ENCODE peak calls at places on chromosomes 4 and X, in six cellular contexts. Y is NCI-H82, E is NCI-H1092, U is brain microvascular endothelial cell, V is skeletal muscle cell, T is mesenchymal stem cell. R is an unnamed sample.

GRCh38 chrX:83916525-83916924 is 55.6 kb downstream of the CYLC1 start:
- DNase-seq in Y (peak; percentile 29), E (no peak), U (no peak), V (no peak), T (peak; percentile 7), R (no peak)

GRCh38 chr4:99966692-99967091 is 16.6 kb upstream of the H2AZ1 start:
- DNase-seq in Y (no peak), E (no peak), U (no peak), V (no peak), T (peak; percentile 68), R (no peak)

GRCh38 chr4:155248002-155248896 is 39.8 kb downstream of the NPY2R start:
- DNase-seq in Y (peak; percentile 13), E (no peak), U (no peak), V (no peak), T (no peak), R (no peak)

GRCh38 chr4:152485726-152486276 is 50.1 kb downstream of the FBXW7 start:
- DNase-seq in Y (no peak), E (no peak), U (peak; percentile 94), V (peak; percentile 75), T (peak; percentile 95), R (no peak)

GRCh38 chrX:108735680-108736508 is 469 bp downstream of the IRS4 start:
- DNase-seq in Y (peak; percentile 54), E (no peak), U (no peak), V (no peak), T (peak; percentile 15), R (no peak)

GRCh38 chr4:17448689-17449088 is 63.2 kb downstream of the QDPR start:
- DNase-seq in Y (no peak), E (no peak), U (peak; percentile 62), V (peak; percentile 65), T (peak; percentile 61), R (no peak)

GRCh38 chr4:7944568-7945220 is 5.0 kb upstream of the AFAP1 start:
- DNase-seq in Y (no peak), E (no peak), U (no peak), V (no peak), T (no peak), R (no peak)

GRCh38 chr4:94880976-94881375 is 123.2 kb downstream of the BMPR1B start:
- DNase-seq in Y (no peak), E (no peak), U (no peak), V (peak; percentile 25), T (peak; percentile 62), R (no peak)

GRCh38 chr4:1418494-1419285 is 12.4 kb upstream of the NKX1-1 start:
- DNase-seq in Y (no peak), E (no peak), U (no peak), V (no peak), T (no peak), R (peak; percentile 43)

GRCh38 chrX:106894392-106894909 is 8.7 kb downstream of the RIPPLY1 start:
- DNase-seq in Y (peak; percentile 80), E (peak; percentile 34), U (peak; percentile 60), V (no peak), T (peak; percentile 74), R (no peak)

GRCh38 chrX:81120936-81121351 is 80.8 kb downstream of the HMGN5 start:
- DNase-seq in Y (peak; percentile 85), E (no peak), U (peak; percentile 27), V (peak; percentile 10), T (peak; percentile 75), R (no peak)

GRCh38 chr4:153020460-153020859 is 84.3 kb downstream of the FHDC1 start:
- DNase-seq in Y (no peak), E (no peak), U (no peak), V (no peak), T (no peak), R (no peak)

GRCh38 chrX:102995316-102995715 is 58.2 kb downstream of the RAB40AL start:
- DNase-seq in Y (no peak), E (no peak), U (no peak), V (no peak), T (no peak), R (no peak)

GRCh38 chr4:122652379-122652778 is 31.5 kb upstream of the IL21 start:
- DNase-seq in Y (no peak), E (no peak), U (peak; percentile 79), V (no peak), T (peak; percentile 65), R (no peak)

GRCh38 chr4:74056858-74057562 is 18.5 kb upstream of the CXCL3 start:
- DNase-seq in Y (no peak), E (no peak), U (peak; percentile 13), V (peak; percentile 81), T (peak; percentile 92), R (no peak)

GRCh38 chr4:152850377-152850776 is 70.6 kb downstream of the ARFIP1 start:
- DNase-seq in Y (no peak), E (no peak), U (peak; percentile 19), V (peak; percentile 9), T (peak; percentile 75), R (peak; percentile 58)

GRCh38 chr4:69689530-69690111 is 36.6 kb upstream of the UGT2A1 start:
- DNase-seq in Y (peak; percentile 54), E (no peak), U (no peak), V (peak; percentile 6), T (peak; percentile 34), R (no peak)

GRCh38 chr4:173025131-173025530 is 143.5 kb upstream of the GALNT7 start:
- DNase-seq in Y (peak; percentile 68), E (peak; percentile 79), U (peak; percentile 87), V (peak; percentile 41), T (peak; percentile 76), R (no peak)

GRCh38 chr4:23733476-23733875 is 156.4 kb downstream of the PPARGC1A start:
- DNase-seq in Y (no peak), E (no peak), U (no peak), V (no peak), T (no peak), R (no peak)

GRCh38 chr4:150769235-150769634 is 187.3 kb downstream of the MAB21L2 start:
- DNase-seq in Y (no peak), E (no peak), U (peak; percentile 62), V (peak; percentile 37), T (peak; percentile 67), R (no peak)

R was measured in suprapubic skin.